ENCODE peak calls at places on chromosome 10, in ten cellular contexts. A, S, G, H, V, X, P, J, B and O are unnamed samples.

GRCh38 chr10:103120546-103120945 is 72.5 kb downstream of the NT5C2 start:
- DNase-seq in A (no peak), S (no peak), G (no peak), H (no peak), V (no peak), X (no peak), P (no peak), J (no peak), B (no peak), O (no peak)

GRCh38 chr10:125548356-125548755 is 134.6 kb downstream of the TEX36 start:
- DNase-seq in A (no peak), S (no peak), G (no peak), H (peak), V (no peak), X (no peak), P (no peak), J (no peak), B (no peak), O (no peak)

GRCh38 chr10:29714096-29714874 is 79.5 kb upstream of the SVIL start:
- DNase-seq in A (no peak), S (peak), G (no peak), H (no peak), V (no peak), X (no peak), P (no peak), J (no peak), B (no peak), O (peak)

GRCh38 chr10:83580373-83581012 is 558.8 kb upstream of the GHITM start:
- DNase-seq in A (no peak), S (no peak), G (no peak), H (no peak), V (no peak), X (no peak), P (no peak), J (no peak), B (no peak), O (no peak)

GRCh38 chr10:73586583-73586984 is 4.6 kb downstream of the USP54 start:
- DNase-seq in A (no peak), S (peak), G (no peak), H (no peak), V (no peak), X (no peak), P (peak), J (no peak), B (no peak), O (peak)

GRCh38 chr10:48931188-48931587 is 8.5 kb downstream of the LRRC18 start:
- DNase-seq in A (no peak), S (no peak), G (no peak), H (peak), V (no peak), X (no peak), P (no peak), J (no peak), B (no peak), O (no peak)

GRCh38 chr10:14758451-14758850 is 16.2 kb downstream of the FAM107B start:
- DNase-seq in A (no peak), S (no peak), G (no peak), H (no peak), V (no peak), X (no peak), P (no peak), J (no peak), B (no peak), O (no peak)

GRCh38 chr10:130021373-130021950 is 57.4 kb upstream of the EBF3 start:
- DNase-seq in A (no peak), S (peak), G (no peak), H (no peak), V (no peak), X (no peak), P (peak), J (no peak), B (no peak), O (no peak)

GRCh38 chr10:35017608-35018007 is 72.5 kb downstream of the CUL2 start:
- DNase-seq in A (no peak), S (no peak), G (no peak), H (no peak), V (no peak), X (no peak), P (no peak), J (no peak), B (no peak), O (no peak)

GRCh38 chr10:23478570-23478969 is 39.7 kb downstream of the OTUD1 start:
- DNase-seq in A (no peak), S (peak), G (no peak), H (no peak), V (no peak), X (no peak), P (no peak), J (no peak), B (no peak), O (peak)

GRCh38 chr10:62733654-62734293 is 70.7 kb upstream of the ADO start:
- DNase-seq in A (no peak), S (no peak), G (no peak), H (no peak), V (no peak), X (no peak), P (peak), J (no peak), B (no peak), O (peak)

GRCh38 chr10:76910184-76910962 is 727.2 kb downstream of the KCNMA1 start:
- DNase-seq in A (no peak), S (no peak), G (no peak), H (no peak), V (no peak), X (no peak), P (no peak), J (no peak), B (no peak), O (no peak)

GRCh38 chr10:58771850-58772249 is 259.2 kb downstream of the BICC1 start:
- DNase-seq in A (no peak), S (no peak), G (no peak), H (no peak), V (no peak), X (no peak), P (no peak), J (no peak), B (no peak), O (no peak)